ENCODE peak calls at places on chromosome 1, in six cellular contexts. B is upper lobe of right lung, A is IMR-90, E is left ventricle myocardium inferior, N is pancreas, Q is Peyer's patch. J is an unnamed sample. For H3K9me3 and H3K4me1, the result is how much of the 10 kb centered on the place peaks cover.

GRCh38 chr1:161782886-161783285 is 16.8 kb downstream of the ATF6 start:
- DNase-seq in A (no peak), E (no peak), N (no peak), B (no peak), Q (no peak), J (no peak)

GRCh38 chr1:2460996-2461751 is 14.9 kb upstream of the PLCH2 start:
- DNase-seq in Q (no peak), A (no peak), N (no peak), B (no peak), E (no peak), J (no peak)

GRCh38 chr1:209896346-209896745 is 41.7 kb upstream of the SYT14 start:
- DNase-seq in A (peak), B (no peak), Q (no peak), E (no peak), N (no peak), J (no peak)

GRCh38 chr1:186574951-186575747 is 105.1 kb downstream of the PTGS2 start:
- DNase-seq in B (no peak), E (no peak), Q (no peak), A (no peak), N (no peak), J (no peak)

GRCh38 chr1:241551759-241552638 is 19.8 kb downstream of the KMO start:
- DNase-seq in E (peak), B (peak), A (peak), Q (no peak), N (no peak), J (peak)

GRCh38 chr1:183697814-183698590 is 44.9 kb upstream of the APOBEC4 start:
- DNase-seq in A (no peak), Q (no peak), N (no peak), B (no peak), E (no peak), J (no peak)

GRCh38 chr1:223844962-223845809 is 561 bp downstream of the TP53BP2 start:
- DNase-seq in Q (no peak), A (peak), B (no peak), N (peak), E (peak), J (peak)

GRCh38 chr1:158798531-158798930 is 17.5 kb upstream of the OR6N2 start:
- DNase-seq in Q (no peak), E (no peak), N (no peak), A (no peak), B (no peak), J (no peak)

GRCh38 chr1:117167402-117167801 is 43.3 kb downstream of the VTCN1 start:
- DNase-seq in E (no peak), A (no peak), Q (no peak), N (no peak), B (no peak), J (no peak)

GRCh38 chr1:172906778-172907592 is 143.8 kb downstream of the TNFSF18 start:
- DNase-seq in B (no peak), Q (no peak), N (no peak), A (peak), E (no peak), J (no peak)

GRCh38 chr1:108947871-108948525 is 15.3 kb downstream of the CLCC1 start:
- DNase-seq in Q (no peak), E (no peak), A (no peak), B (no peak), N (no peak), J (no peak)

GRCh38 chr1:36321119-36321951 is 2.1 kb downstream of the EVA1B start:
- DNase-seq in Q (peak), A (peak), E (peak), B (peak), N (no peak), J (peak)

GRCh38 chr1:41975850-41976569 is 57.3 kb upstream of the HIVEP3 start:
- DNase-seq in Q (no peak), B (no peak), A (no peak), E (no peak), N (no peak), J (no peak)

GRCh38 chr1:30446508-30446907 is 276.9 kb downstream of the MATN1 start:
- DNase-seq in N (no peak), E (no peak), A (no peak), B (no peak), Q (no peak), J (no peak)

GRCh38 chr1:168603501-168604107 is 27.2 kb downstream of the XCL1 start:
- DNase-seq in Q (peak), N (peak), B (peak), A (peak), E (peak), J (peak)

GRCh38 chr1:235011599-235012435 is 116.8 kb downstream of the TOMM20 start:
- DNase-seq in Q (no peak), B (peak), E (peak), A (peak), N (peak), J (peak)

GRCh38 chr1:39672551-39672947 is 642 bp upstream of the NT5C1A start:
- DNase-seq in N (no peak), A (no peak), B (no peak), Q (no peak), E (no peak), J (peak)

GRCh38 chr1:11792106-11792505 is 13.7 kb downstream of the MTHFR start:
- DNase-seq in Q (no peak), A (no peak), B (peak), E (peak), N (no peak), J (no peak)

GRCh38 chr1:152410599-152410998 is 3.5 kb downstream of the CRNN start:
- DNase-seq in B (peak), N (no peak), Q (no peak), E (no peak), A (peak), J (no peak)
- H3K9me3 ChIP-seq in B (under half), N (under half), Q (under half), E (under half), A (under half), J (under half)

GRCh38 chr1:1401457-1402010 is 2.4 kb upstream of the CCNL2 start:
- DNase-seq in N (no peak), E (no peak), A (no peak), Q (no peak), B (no peak), J (no peak)
- H3K4me1 ChIP-seq in N (under half), E (half or more), A (under half), Q (under half), B (under half), J (under half)

DNA sequence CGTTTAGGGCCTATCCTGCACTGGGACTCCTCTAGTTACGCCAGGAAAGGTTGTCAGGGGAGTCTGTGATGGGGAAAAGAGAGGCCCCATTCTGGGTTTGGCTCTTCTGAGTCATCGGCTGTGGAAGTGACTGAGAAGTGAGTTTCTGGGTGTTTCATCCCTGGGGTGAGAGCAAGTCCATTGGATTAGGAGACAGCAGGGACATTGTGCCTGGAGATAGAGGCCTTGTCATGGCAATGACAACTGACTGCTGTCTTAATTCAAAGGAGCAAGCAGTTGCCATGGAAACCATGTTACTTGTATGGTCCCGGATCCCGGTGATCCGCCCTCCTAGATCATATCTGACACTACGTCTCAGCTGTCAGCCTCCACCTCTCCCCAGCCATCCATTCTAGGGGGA is 34.4 kb downstream of the KIAA0040 start:
- DNase-seq in N (no peak), E (no peak), Q (no peak), A (no peak), B (no peak), J (no peak)
- H3K27ac ChIP-seq in N (no peak), E (no peak), Q (no peak), A (no peak), B (no peak), J (no peak)

GRCh38 chr1:221722254-221723017 is 19.5 kb downstream of the DUSP10 start:
- DNase-seq in B (no peak), Q (no peak), A (no peak), N (no peak), E (no peak), J (no peak)
- H3K9me3 ChIP-seq in B (under half), Q (under half), A (under half), N (under half), E (under half), J (under half)

GRCh38 chr1:27951396-27951795 is 8.4 kb upstream of the XKR8 start:
- DNase-seq in A (no peak), B (no peak), Q (no peak), E (no peak), N (no peak), J (no peak)
- H3K4me1 ChIP-seq in A (under half), B (under half), Q (under half), E (under half), N (under half), J (under half)

DNA sequence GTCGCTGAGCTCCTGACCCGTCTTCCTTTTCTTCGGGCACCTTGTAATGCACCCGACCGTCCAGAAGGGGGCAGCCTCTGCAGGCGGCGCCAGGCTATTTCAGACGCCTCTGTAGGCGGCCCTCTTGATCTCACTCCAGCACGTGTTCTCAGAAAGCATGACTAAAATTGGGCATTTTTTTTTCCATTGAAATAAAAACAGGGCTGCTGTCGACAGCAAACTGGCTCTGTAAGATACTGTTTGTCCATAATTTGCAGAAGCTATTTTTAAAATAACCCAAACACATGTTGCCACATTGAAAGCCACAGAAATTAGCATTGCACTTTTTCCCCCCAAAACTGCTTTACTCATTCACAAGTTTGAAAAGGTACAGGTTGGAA is 78.0 kb downstream of the STUM start:
- DNase-seq in A (peak), Q (peak), E (peak), N (peak), B (peak), J (peak)
- H3K27ac ChIP-seq in A (no peak), Q (peak), E (no peak), N (no peak), B (no peak), J (no peak)

GRCh38 chr1:237913345-237913744 is 22.6 kb upstream of the ZP4 start:
- DNase-seq in A (no peak), N (no peak), B (no peak), Q (no peak), E (no peak), J (no peak)
- H3K9me3 ChIP-seq in A (under half), N (under half), B (under half), Q (under half), E (under half), J (under half)

GRCh38 chr1:153548722-153549695 is at the start of gene S100A3:
- DNase-seq in Q (peak), N (peak), B (peak), A (peak), E (peak), J (no peak)
- H3K4me1 ChIP-seq in Q (under half), N (under half), B (half or more), A (under half), E (half or more), J (under half)

J was measured in naive thymus-derived CD4-positive, alpha-beta T cell.